ENCODE peak calls at places on chromosomes 4 and X, in ten cellular contexts. P is B cell; X is astrocyte of the hippocampus; N is HT1080; F is activated CD4-positive, alpha-beta T cell treated with anti-CD3 and anti-CD28 coated beads for 48 hours; O is AG10803; Y is T-helper 2 cell; E is hypothalamus; V is fibroblast of the conjunctiva; Z is pulmonary artery endothelial cell. U is an unnamed sample.

GRCh38 chr4:18343581-18343980 is 322.0 kb upstream of the LCORL start:
- DNase-seq in P (no peak), X (no peak), N (no peak), F (no peak), O (no peak), Y (no peak), E (no peak), V (no peak), Z (no peak), U (no peak)

GRCh38 chr4:104491826-104492771 is 2.6 kb downstream of the CXXC4 start:
- DNase-seq in P (peak; percentile 24), X (peak; percentile 38), N (peak; percentile 16), F (no peak), O (no peak), Y (no peak), E (no peak), V (no peak), Z (no peak), U (peak; percentile 1)

GRCh38 chr4:113404846-113405245 is 355.4 kb downstream of the ANK2 start:
- DNase-seq in P (no peak), X (no peak), N (no peak), F (no peak), O (no peak), Y (no peak), E (no peak), V (no peak), Z (no peak), U (no peak)

GRCh38 chr4:71258323-71258722 is 80.5 kb upstream of the SLC4A4 start:
- DNase-seq in P (no peak), X (no peak), N (no peak), F (no peak), O (no peak), Y (no peak), E (no peak), V (no peak), Z (no peak), U (no peak)

GRCh38 chr4:155025762-155026457 is 182.5 kb upstream of the NPY2R start:
- DNase-seq in P (no peak), X (peak; percentile 55), N (peak; percentile 20), F (peak; percentile 58), O (no peak), Y (no peak), E (peak; percentile 9), V (no peak), Z (peak; percentile 17), U (peak; percentile 27)

GRCh38 chrX:54352677-54353076 is 5.2 kb downstream of the WNK3 start:
- DNase-seq in P (no peak), X (no peak), N (no peak), F (no peak), O (no peak), Y (no peak), E (no peak), V (no peak), Z (no peak), U (no peak)

GRCh38 chr4:3834921-3835521 is 68.8 kb downstream of the ADRA2C start:
- DNase-seq in P (no peak), X (no peak), N (no peak), F (no peak), O (no peak), Y (no peak), E (no peak), V (no peak), Z (no peak), U (no peak)

GRCh38 chr4:149845643-149846208 is 30.1 kb upstream of the IQCM start:
- DNase-seq in P (no peak), X (no peak), N (no peak), F (no peak), O (no peak), Y (no peak), E (no peak), V (no peak), Z (no peak), U (no peak)

GRCh38 chr4:81215936-81216335 is 914 bp upstream of the PRKG2 start:
- DNase-seq in P (no peak), X (no peak), N (no peak), F (no peak), O (no peak), Y (no peak), E (no peak), V (no peak), Z (no peak), U (peak; percentile 18)

GRCh38 chr4:152408514-152409327 is 127.2 kb downstream of the FBXW7 start:
- DNase-seq in P (no peak), X (peak; percentile 44), N (peak; percentile 30), F (peak; percentile 8), O (peak; percentile 31), Y (no peak), E (no peak), V (peak; percentile 1), Z (no peak), U (peak; percentile 58)

GRCh38 chr4:23438764-23439163 is 451.1 kb downstream of the PPARGC1A start:
- DNase-seq in P (no peak), X (peak; percentile 32), N (peak; percentile 48), F (no peak), O (no peak), Y (no peak), E (no peak), V (no peak), Z (no peak), U (no peak)

GRCh38 chrX:13835825-13836224 is 18.9 kb upstream of the GPM6B start:
- DNase-seq in P (no peak), X (no peak), N (no peak), F (no peak), O (no peak), Y (no peak), E (no peak), V (no peak), Z (no peak), U (no peak)

GRCh38 chr4:10622728-10623127 is 61.8 kb downstream of the CLNK start:
- DNase-seq in P (peak; percentile 49), X (no peak), N (peak; percentile 27), F (no peak), O (no peak), Y (no peak), E (no peak), V (no peak), Z (no peak), U (peak; percentile 17)

GRCh38 chrX:108299101-108299591 is 139.1 kb downstream of the COL4A6 start:
- DNase-seq in P (no peak), X (peak; percentile 54), N (peak; percentile 1), F (no peak), O (no peak), Y (no peak), E (no peak), V (peak; percentile 40), Z (no peak), U (peak; percentile 75)

GRCh38 chr4:119748853-119749252 is 120.2 kb upstream of the PDE5A start:
- DNase-seq in P (no peak), X (no peak), N (no peak), F (no peak), O (peak; percentile 78), Y (no peak), E (no peak), V (peak; percentile 85), Z (no peak), U (peak; percentile 20)

GRCh38 chr4:33837043-33837442 is 2407.3 kb downstream of the ARAP2 start:
- DNase-seq in P (no peak), X (peak; percentile 71), N (peak; percentile 81), F (no peak), O (peak; percentile 83), Y (no peak), E (no peak), V (peak; percentile 17), Z (no peak), U (peak; percentile 75)

GRCh38 chr4:77818667-77819408 is at the start of gene CNOT6L:
- DNase-seq in P (peak; percentile 71), X (peak; percentile 94), N (peak; percentile 38), F (peak; percentile 83), O (peak; percentile 75), Y (peak; percentile 73), E (peak; percentile 58), V (no peak), Z (no peak), U (peak; percentile 83)

GRCh38 chr4:101621120-101621519 is 169.4 kb upstream of the BANK1 start:
- DNase-seq in P (no peak), X (peak; percentile 40), N (peak; percentile 44), F (no peak), O (peak; percentile 57), Y (no peak), E (no peak), V (peak; percentile 16), Z (no peak), U (peak; percentile 76)

GRCh38 chr4:62560858-62561257 is 1360.7 kb downstream of the ADGRL3 start:
- DNase-seq in P (no peak), X (no peak), N (no peak), F (no peak), O (no peak), Y (no peak), E (no peak), V (no peak), Z (no peak), U (no peak)

U was measured in iris pigment epithelial cell.